ENCODE peak calls at places on chromosomes 4 and X, in nine cellular contexts. D is heart left ventricle; E is RWPE2; N is tibial nerve; F is neural progenitor cell; O is A549; L is breast epithelium; S is stomach; H is CD8-positive, alpha-beta T cell. Q is an unnamed sample.

GRCh38 chrX:94545722-94546121 is 871.7 kb downstream of the FAM133A start:
- DNase-seq in D (no peak), E (no peak), N (no peak), F (no peak), O (no peak), L (no peak), S (no peak), H (no peak), Q (no peak)

GRCh38 chr4:1711055-1711905 is 839 bp downstream of the SLBP start:
- DNase-seq in D (peak; percentile 61), E (peak; percentile 38), N (no peak), F (peak; percentile 68), O (peak; percentile 30), L (no peak), S (peak; percentile 52), H (peak; percentile 30), Q (no peak)

GRCh38 chrX:38929966-38930421 is 128.7 kb downstream of the MID1IP1 start:
- DNase-seq in D (no peak), E (no peak), N (no peak), F (no peak), O (no peak), L (no peak), S (no peak), H (no peak), Q (peak; percentile 6)

GRCh38 chrX:9456250-9457074 is 8.4 kb upstream of the TBL1X start:
- DNase-seq in D (no peak), E (no peak), N (no peak), F (no peak), O (no peak), L (no peak), S (no peak), H (no peak), Q (no peak)

GRCh38 chrX:40871385-40872082 is 136.2 kb upstream of the MED14 start:
- DNase-seq in D (no peak), E (no peak), N (no peak), F (no peak), O (no peak), L (no peak), S (no peak), H (no peak), Q (no peak)

GRCh38 chr4:38664704-38665401 is 854 bp downstream of the KLF3 start:
- DNase-seq in D (peak; percentile 70), E (no peak), N (peak; percentile 52), F (peak; percentile 88), O (peak; percentile 62), L (peak; percentile 60), S (peak; percentile 69), H (no peak), Q (no peak)

GRCh38 chrX:27057883-27058282 is 405.3 kb downstream of the PPP4R3C start:
- DNase-seq in D (no peak), E (no peak), N (no peak), F (no peak), O (no peak), L (no peak), S (no peak), H (no peak), Q (no peak)

GRCh38 chr4:188175288-188175687 is 36.0 kb downstream of the TRIML1 start:
- DNase-seq in D (no peak), E (no peak), N (no peak), F (no peak), O (no peak), L (no peak), S (no peak), H (no peak), Q (no peak)

GRCh38 chr4:80336582-80336981 is 1.1 kb downstream of the CFAP299 start:
- DNase-seq in D (no peak), E (no peak), N (no peak), F (peak; percentile 63), O (peak; percentile 26), L (no peak), S (no peak), H (no peak), Q (no peak)

GRCh38 chrX:155094468-155095061 is 23.3 kb downstream of the BRCC3 start:
- DNase-seq in D (no peak), E (no peak), N (no peak), F (peak; percentile 45), O (peak; percentile 20), L (no peak), S (no peak), H (peak; percentile 2), Q (no peak)

GRCh38 chr4:152665691-152666410 is 13.9 kb downstream of the TMEM154 start:
- DNase-seq in D (no peak), E (no peak), N (no peak), F (no peak), O (no peak), L (no peak), S (no peak), H (no peak), Q (no peak)

GRCh38 chr4:37597019-37597418 is 89.2 kb downstream of the RELL1 start:
- DNase-seq in D (no peak), E (no peak), N (no peak), F (no peak), O (no peak), L (no peak), S (no peak), H (no peak), Q (no peak)

GRCh38 chr4:38233727-38234478 is 273.7 kb downstream of the PTTG2 start:
- DNase-seq in D (peak; percentile 45), E (no peak), N (no peak), F (no peak), O (no peak), L (no peak), S (no peak), H (no peak), Q (no peak)

GRCh38 chr4:130257271-130257670 is 1161.3 kb downstream of the C4orf33 start:
- DNase-seq in D (no peak), E (no peak), N (no peak), F (no peak), O (peak; percentile 18), L (no peak), S (no peak), H (no peak), Q (no peak)

GRCh38 chr4:173318648-173319211 is 15.4 kb downstream of the HMGB2 start:
- DNase-seq in D (no peak), E (no peak), N (no peak), F (no peak), O (peak; percentile 13), L (no peak), S (no peak), H (no peak), Q (no peak)

GRCh38 chr4:95798727-95799126 is 41.2 kb upstream of the PDHA2 start:
- DNase-seq in D (no peak), E (no peak), N (no peak), F (no peak), O (no peak), L (no peak), S (no peak), H (no peak), Q (no peak)

GRCh38 chr4:154658680-154659402 is 46.4 kb upstream of the FGG start:
- DNase-seq in D (no peak), E (no peak), N (no peak), F (no peak), O (no peak), L (no peak), S (no peak), H (no peak), Q (no peak)

GRCh38 chr4:67712000-67712625 is 11.2 kb upstream of the UBA6 start:
- DNase-seq in D (no peak), E (no peak), N (no peak), F (no peak), O (no peak), L (no peak), S (no peak), H (no peak), Q (no peak)

GRCh38 chr4:99011910-99012309 is 16.4 kb downstream of the METAP1 start:
- DNase-seq in D (no peak), E (no peak), N (no peak), F (no peak), O (no peak), L (no peak), S (no peak), H (no peak), Q (no peak)

DNA sequence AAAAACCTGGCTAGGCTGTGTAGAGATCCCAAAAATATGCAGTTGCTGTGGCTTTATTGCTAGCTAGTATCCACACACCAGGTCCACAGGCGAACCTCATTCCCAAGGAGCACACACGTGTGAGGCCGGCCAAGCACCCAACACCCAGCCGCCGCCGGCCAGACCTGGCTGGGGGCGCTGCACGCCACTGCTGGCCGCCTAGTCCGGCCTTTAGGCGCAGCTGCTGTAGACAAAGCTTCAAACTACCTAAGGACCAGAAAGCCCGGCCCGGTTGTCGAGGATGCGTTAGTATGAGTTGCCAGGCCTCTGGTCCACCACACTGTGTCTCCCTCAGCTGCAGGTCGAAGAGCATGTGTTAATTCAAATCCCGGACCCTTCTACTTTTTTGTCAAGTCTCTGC is 3.1 kb downstream of the POU3F4 start:
- DNase-seq in D (no peak), E (no peak), N (no peak), F (peak; percentile 73), O (no peak), L (no peak), S (no peak), H (no peak), Q (no peak)
- H3K4me3 ChIP-seq in D (no peak overlapping the region), E (no peak overlapping the region), N (no peak overlapping the region), F (peak overlapping the region; percentile 41), O (no peak overlapping the region), L (no peak overlapping the region), S (no peak overlapping the region), H (no peak overlapping the region), Q (no peak overlapping the region)

GRCh38 chr4:89994176-89994873 is 99.7 kb downstream of the MMRN1 start:
- DNase-seq in D (no peak), E (no peak), N (no peak), F (no peak), O (no peak), L (no peak), S (no peak), H (no peak), Q (no peak)
- H3K27ac ChIP-seq in D (no peak overlapping the region), E (no peak overlapping the region), N (no peak overlapping the region), F (no peak overlapping the region), O (no peak overlapping the region), L (no peak overlapping the region), S (no peak overlapping the region), H (no peak overlapping the region), Q (no peak overlapping the region)

GRCh38 chrX:17964871-17965270 is 103.8 kb upstream of the RAI2 start:
- DNase-seq in D (no peak), E (no peak), N (no peak), F (no peak), O (no peak), L (no peak), S (no peak), H (no peak), Q (no peak)
- H3K4me1 ChIP-seq in D (no peaks in the 10 kb centered on the region), E (no peaks in the 10 kb centered on the region), N (no peaks in the 10 kb centered on the region), F (peaks cover 15% of the 10 kb centered on the region), O (no peaks in the 10 kb centered on the region), L (no peaks in the 10 kb centered on the region), S (no peaks in the 10 kb centered on the region), H (no peaks in the 10 kb centered on the region), Q (no peaks in the 10 kb centered on the region)

DNA sequence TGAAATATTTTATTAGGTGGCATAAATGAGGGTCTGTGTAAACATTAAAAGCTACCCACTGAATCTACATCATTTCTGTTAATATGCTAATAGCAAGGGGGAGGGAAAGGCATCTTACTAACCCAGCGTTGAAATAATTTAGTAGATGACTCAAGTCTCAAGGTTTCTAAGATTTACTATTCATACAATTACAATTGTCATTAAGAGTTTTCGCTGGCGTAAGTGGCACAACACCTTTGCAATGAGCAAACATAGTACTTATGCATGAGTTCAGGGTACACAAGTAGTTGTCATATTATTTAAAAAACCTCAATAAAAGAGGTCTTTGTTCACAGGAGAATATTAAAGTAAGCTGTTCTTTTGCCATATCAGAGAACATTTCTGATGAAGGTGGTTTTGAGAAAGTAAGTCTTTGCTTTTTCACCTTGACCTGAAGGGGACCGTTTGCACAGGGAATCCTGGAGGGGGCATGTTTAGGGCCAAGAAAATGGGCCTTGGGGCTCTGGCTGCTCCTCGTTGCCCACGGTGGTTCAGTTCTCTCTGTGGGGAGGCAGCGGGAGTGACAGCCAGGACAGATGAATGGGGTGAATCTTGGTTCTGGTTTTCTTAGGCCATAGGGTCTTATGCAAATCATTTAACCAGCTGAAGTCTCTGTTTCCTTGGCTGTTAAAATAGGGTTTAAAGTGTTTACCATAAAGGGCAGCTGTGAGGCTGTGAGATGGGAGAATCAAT is 4.4 kb upstream of the RHOH start:
- DNase-seq in D (no peak), E (no peak), N (no peak), F (no peak), O (no peak), L (no peak), S (no peak), H (no peak), Q (no peak)
- H3K4me3 ChIP-seq in D (no peak overlapping the region), E (no peak overlapping the region), N (peak overlapping the region; percentile 14), F (no peak overlapping the region), O (no peak overlapping the region), L (no peak overlapping the region), S (no peak overlapping the region), H (peak overlapping the region; percentile 36), Q (no peak overlapping the region)

Q was measured in thoracic aorta.